ENCODE peak calls at places on chromosomes 7 and 10, in four cellular contexts. Z, Q, U and F are unnamed samples.

GRCh38 chr10:17229967-17230682 is 2.1 kb downstream of the VIM start:
- DNase-seq in Z (peak), Q (peak), U (peak), F (peak)

GRCh38 chr10:100184426-100185219 is 1.2 kb downstream of the ERLIN1 start:
- DNase-seq in Z (no peak), Q (no peak), U (no peak), F (no peak)

GRCh38 chr7:130872756-130873448 is 138.9 kb upstream of the KLF14 start:
- DNase-seq in Z (peak), Q (no peak), U (no peak), F (no peak)

GRCh38 chr7:99083733-99084132 is 60.2 kb downstream of the SMURF1 start:
- DNase-seq in Z (no peak), Q (no peak), U (no peak), F (no peak)

GRCh38 chr10:124648738-124649137 is 95.4 kb downstream of the FAM53B start:
- DNase-seq in Z (peak), Q (peak), U (no peak), F (peak)

GRCh38 chr10:71940752-71941151 is 23.4 kb upstream of the CHST3 start:
- DNase-seq in Z (no peak), Q (no peak), U (no peak), F (no peak)

GRCh38 chr10:49359349-49360231 is 36.3 kb downstream of the DRGX start:
- DNase-seq in Z (peak), Q (no peak), U (no peak), F (no peak)

GRCh38 chr10:93417264-93417663 is 64.9 kb downstream of the MYOF start:
- DNase-seq in Z (no peak), Q (no peak), U (no peak), F (no peak)

GRCh38 chr7:29606287-29606721 is 42.7 kb downstream of the PRR15 start:
- DNase-seq in Z (no peak), Q (no peak), U (no peak), F (no peak)

GRCh38 chr10:82811621-82812020 is 936.6 kb downstream of the NRG3 start:
- DNase-seq in Z (no peak), Q (no peak), U (no peak), F (no peak)

GRCh38 chr10:7484456-7485266 is 73.8 kb upstream of the SFMBT2 start:
- DNase-seq in Z (no peak), Q (no peak), U (no peak), F (no peak)

GRCh38 chr10:133123050-133123745 is 35.5 kb downstream of the ADGRA1 start:
- DNase-seq in Z (no peak), Q (no peak), U (no peak), F (no peak)

GRCh38 chr10:118595598-118596425 is at the start of gene PRLHR:
- DNase-seq in Z (no peak), Q (no peak), U (no peak), F (no peak)